ENCODE peak calls at places on chromosomes 6 and 20, in six cellular contexts. One of them, this sample, is unnamed.

GRCh38 chr6:20870493-20870892 is 336.2 kb downstream of the CDKAL1 start:
- DNase-seq in stomach: no peak
- DNase-seq in Caco-2: no peak
- DNase-seq in tibial artery: no peak
- DNase-seq in CD4-positive, CD25-positive, alpha-beta regulatory T cell: no peak
- DNase-seq in GM12878: no peak
- DNase-seq in this sample: no peak

GRCh38 chr6:169986171-169986847 is 234.9 kb downstream of the ERMARD start:
- DNase-seq in stomach: no peak
- DNase-seq in CD4-positive, CD25-positive, alpha-beta regulatory T cell: no peak
- DNase-seq in tibial artery: peak; percentile 55
- DNase-seq in Caco-2: no peak
- DNase-seq in GM12878: no peak
- DNase-seq in this sample: no peak

GRCh38 chr20:46137816-46138215 is 19.7 kb downstream of the CD40 start:
- DNase-seq in stomach: no peak
- DNase-seq in GM12878: no peak
- DNase-seq in tibial artery: no peak
- DNase-seq in CD4-positive, CD25-positive, alpha-beta regulatory T cell: no peak
- DNase-seq in Caco-2: no peak
- DNase-seq in this sample: no peak

GRCh38 chr6:48111575-48111974 is 578 bp upstream of the PTCHD4 start:
- DNase-seq in tibial artery: no peak
- DNase-seq in Caco-2: no peak
- DNase-seq in GM12878: no peak
- DNase-seq in CD4-positive, CD25-positive, alpha-beta regulatory T cell: no peak
- DNase-seq in stomach: no peak
- DNase-seq in this sample: no peak

GRCh38 chr6:50056242-50056641 is 6.5 kb upstream of the DEFB112 start:
- DNase-seq in CD4-positive, CD25-positive, alpha-beta regulatory T cell: no peak
- DNase-seq in GM12878: no peak
- DNase-seq in stomach: no peak
- DNase-seq in Caco-2: no peak
- DNase-seq in tibial artery: no peak
- DNase-seq in this sample: no peak

GRCh38 chr6:50093116-50093937 is 43.6 kb upstream of the DEFB112 start:
- DNase-seq in CD4-positive, CD25-positive, alpha-beta regulatory T cell: no peak
- DNase-seq in GM12878: no peak
- DNase-seq in Caco-2: peak; percentile 5
- DNase-seq in stomach: no peak
- DNase-seq in tibial artery: no peak
- DNase-seq in this sample: no peak

GRCh38 chr6:45922728-45923351 is 92.8 kb downstream of the CLIC5 start:
- DNase-seq in CD4-positive, CD25-positive, alpha-beta regulatory T cell: peak; percentile 10
- DNase-seq in tibial artery: peak; percentile 74
- DNase-seq in GM12878: no peak
- DNase-seq in stomach: peak; percentile 53
- DNase-seq in Caco-2: peak; percentile 64
- DNase-seq in this sample: peak; percentile 66

GRCh38 chr6:40743226-40743625 is 156.1 kb upstream of the LRFN2 start:
- DNase-seq in CD4-positive, CD25-positive, alpha-beta regulatory T cell: no peak
- DNase-seq in Caco-2: no peak
- DNase-seq in GM12878: no peak
- DNase-seq in stomach: no peak
- DNase-seq in tibial artery: no peak
- DNase-seq in this sample: no peak

GRCh38 chr20:24411003-24411402 is 58.4 kb upstream of the SYNDIG1 start:
- DNase-seq in Caco-2: no peak
- DNase-seq in tibial artery: no peak
- DNase-seq in stomach: no peak
- DNase-seq in CD4-positive, CD25-positive, alpha-beta regulatory T cell: no peak
- DNase-seq in GM12878: no peak
- DNase-seq in this sample: no peak

GRCh38 chr6:15359335-15359862 is 113.5 kb downstream of the JARID2 start:
- DNase-seq in stomach: no peak
- DNase-seq in tibial artery: no peak
- DNase-seq in Caco-2: no peak
- DNase-seq in CD4-positive, CD25-positive, alpha-beta regulatory T cell: no peak
- DNase-seq in GM12878: peak; percentile 71
- DNase-seq in this sample: no peak

GRCh38 chr20:58891686-58892125 is 39.2 kb downstream of the GNAS start:
- DNase-seq in stomach: peak; percentile 37
- DNase-seq in Caco-2: peak; percentile 72
- DNase-seq in tibial artery: peak; percentile 74
- DNase-seq in GM12878: no peak
- DNase-seq in CD4-positive, CD25-positive, alpha-beta regulatory T cell: no peak
- DNase-seq in this sample: peak; percentile 47

GRCh38 chr6:148758492-148758891 is 11.7 kb downstream of the UST start:
- DNase-seq in tibial artery: no peak
- DNase-seq in Caco-2: no peak
- DNase-seq in GM12878: peak; percentile 98
- DNase-seq in stomach: no peak
- DNase-seq in CD4-positive, CD25-positive, alpha-beta regulatory T cell: no peak
- DNase-seq in this sample: peak; percentile 45

GRCh38 chr6:107730106-107730505 is 94.0 kb downstream of the SCML4 start:
- DNase-seq in Caco-2: no peak
- DNase-seq in GM12878: no peak
- DNase-seq in stomach: no peak
- DNase-seq in tibial artery: no peak
- DNase-seq in CD4-positive, CD25-positive, alpha-beta regulatory T cell: no peak
- DNase-seq in this sample: no peak

GRCh38 chr6:82248233-82248735 is 740 bp upstream of the IBTK start:
- DNase-seq in GM12878: no peak
- DNase-seq in CD4-positive, CD25-positive, alpha-beta regulatory T cell: no peak
- DNase-seq in tibial artery: no peak
- DNase-seq in stomach: peak; percentile 31
- DNase-seq in Caco-2: peak; percentile 27
- DNase-seq in this sample: no peak

GRCh38 chr6:85756982-85757381 is 114.3 kb upstream of the SYNCRIP start:
- DNase-seq in stomach: no peak
- DNase-seq in GM12878: no peak
- DNase-seq in CD4-positive, CD25-positive, alpha-beta regulatory T cell: no peak
- DNase-seq in Caco-2: no peak
- DNase-seq in tibial artery: no peak
- DNase-seq in this sample: no peak

GRCh38 chr6:16450285-16450684 is 211.9 kb downstream of the GMPR start:
- DNase-seq in tibial artery: no peak
- DNase-seq in Caco-2: no peak
- DNase-seq in CD4-positive, CD25-positive, alpha-beta regulatory T cell: no peak
- DNase-seq in GM12878: no peak
- DNase-seq in stomach: no peak
- DNase-seq in this sample: no peak

GRCh38 chr6:99434702-99435530 is 9.8 kb upstream of the PNISR start:
- DNase-seq in CD4-positive, CD25-positive, alpha-beta regulatory T cell: no peak
- DNase-seq in stomach: no peak
- DNase-seq in GM12878: no peak
- DNase-seq in tibial artery: no peak
- DNase-seq in Caco-2: no peak
- DNase-seq in this sample: no peak

GRCh38 chr6:21270501-21271290 is 322.9 kb upstream of the SOX4 start:
- DNase-seq in stomach: no peak
- DNase-seq in GM12878: no peak
- DNase-seq in CD4-positive, CD25-positive, alpha-beta regulatory T cell: no peak
- DNase-seq in Caco-2: no peak
- DNase-seq in tibial artery: no peak
- DNase-seq in this sample: no peak

GRCh38 chr6:117481278-117481925 is 1.1 kb upstream of the DCBLD1 start:
- DNase-seq in Caco-2: peak; percentile 62
- DNase-seq in tibial artery: peak; percentile 62
- DNase-seq in GM12878: no peak
- DNase-seq in stomach: peak; percentile 28
- DNase-seq in CD4-positive, CD25-positive, alpha-beta regulatory T cell: no peak
- DNase-seq in this sample: peak; percentile 62

GRCh38 chr20:17611290-17611539 is 41.3 kb downstream of the DSTN start:
- DNase-seq in tibial artery: peak; percentile 79
- DNase-seq in Caco-2: no peak
- DNase-seq in stomach: no peak
- DNase-seq in CD4-positive, CD25-positive, alpha-beta regulatory T cell: no peak
- DNase-seq in GM12878: no peak
- DNase-seq in this sample: no peak

GRCh38 chr6:49733680-49734079 is 10.5 kb downstream of the CRISP3 start:
- DNase-seq in stomach: no peak
- DNase-seq in CD4-positive, CD25-positive, alpha-beta regulatory T cell: no peak
- DNase-seq in Caco-2: no peak
- DNase-seq in tibial artery: no peak
- DNase-seq in GM12878: no peak
- DNase-seq in this sample: no peak

GRCh38 chr20:44112456-44112855 is 74.5 kb downstream of the JPH2 start:
- DNase-seq in Caco-2: no peak
- DNase-seq in CD4-positive, CD25-positive, alpha-beta regulatory T cell: no peak
- DNase-seq in tibial artery: no peak
- DNase-seq in stomach: no peak
- DNase-seq in GM12878: no peak
- DNase-seq in this sample: no peak

GRCh38 chr20:48404598-48404997 is 423.2 kb downstream of the PREX1 start:
- DNase-seq in tibial artery: no peak
- DNase-seq in GM12878: no peak
- DNase-seq in CD4-positive, CD25-positive, alpha-beta regulatory T cell: no peak
- DNase-seq in stomach: no peak
- DNase-seq in Caco-2: no peak
- DNase-seq in this sample: no peak

GRCh38 chr6:130945401-130945919 is 117.6 kb downstream of the EPB41L2 start:
- DNase-seq in GM12878: no peak
- DNase-seq in Caco-2: no peak
- DNase-seq in CD4-positive, CD25-positive, alpha-beta regulatory T cell: no peak
- DNase-seq in stomach: no peak
- DNase-seq in tibial artery: no peak
- DNase-seq in this sample: no peak
- H3K4me3 ChIP-seq in GM12878: no peak overlapping the region
- H3K4me3 ChIP-seq in Caco-2: no peak overlapping the region
- H3K4me3 ChIP-seq in CD4-positive, CD25-positive, alpha-beta regulatory T cell: no peak overlapping the region
- H3K4me3 ChIP-seq in stomach: no peak overlapping the region
- H3K4me3 ChIP-seq in tibial artery: no peak overlapping the region
- H3K4me3 ChIP-seq in this sample: no peak overlapping the region

DNA sequence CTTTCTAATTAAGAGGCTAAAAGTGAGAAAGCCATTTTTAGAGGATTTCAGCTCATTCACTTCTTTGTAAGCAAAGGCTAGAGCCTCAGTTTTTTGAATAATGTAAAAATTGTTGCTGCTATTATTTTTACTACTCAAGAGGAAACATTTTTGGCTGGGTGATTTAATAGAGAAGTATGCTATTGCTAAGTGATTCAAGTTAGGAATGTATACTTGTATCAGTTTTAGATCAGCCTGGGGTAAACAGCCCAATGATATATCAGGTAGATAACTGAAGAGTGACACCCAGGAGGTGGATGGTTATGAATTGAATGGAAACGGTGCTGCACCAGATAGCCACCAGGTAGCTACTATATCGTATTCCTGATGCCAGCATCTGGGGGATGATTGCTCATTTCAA is 9.2 kb downstream of the QKI start:
- DNase-seq in tibial artery: no peak
- DNase-seq in stomach: no peak
- DNase-seq in GM12878: no peak
- DNase-seq in Caco-2: no peak
- DNase-seq in CD4-positive, CD25-positive, alpha-beta regulatory T cell: no peak
- DNase-seq in this sample: no peak
- H3K4me1 ChIP-seq in tibial artery: no peaks in the 10 kb centered on the region
- H3K4me1 ChIP-seq in stomach: peaks cover 33% of the 10 kb centered on the region
- H3K4me1 ChIP-seq in GM12878: peaks cover 3% of the 10 kb centered on the region
- H3K4me1 ChIP-seq in Caco-2: peaks cover 26% of the 10 kb centered on the region
- H3K4me1 ChIP-seq in CD4-positive, CD25-positive, alpha-beta regulatory T cell: no peaks in the 10 kb centered on the region
- H3K4me1 ChIP-seq in this sample: peaks cover 11% of the 10 kb centered on the region

DNA sequence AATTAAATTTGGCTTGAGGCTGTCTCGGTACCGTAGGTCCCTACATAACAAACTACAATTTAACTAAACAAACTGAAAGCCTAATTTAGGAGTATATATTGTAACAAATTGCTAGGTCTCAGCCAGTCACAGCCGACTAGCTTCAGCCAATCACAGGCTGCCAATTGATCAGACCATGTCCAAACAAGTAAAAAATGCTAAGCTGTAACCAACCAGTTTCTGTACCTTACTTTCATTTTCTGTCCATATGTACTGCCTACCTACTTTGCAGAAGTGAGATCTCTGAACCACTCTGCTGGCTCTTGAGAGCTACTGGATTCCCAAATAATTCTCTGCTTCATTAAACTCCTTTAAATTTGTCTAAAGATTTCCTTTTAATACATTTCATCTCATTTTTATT is 648.0 kb upstream of the GJE1 start:
- DNase-seq in CD4-positive, CD25-positive, alpha-beta regulatory T cell: no peak
- DNase-seq in GM12878: peak; percentile 66
- DNase-seq in stomach: no peak
- DNase-seq in Caco-2: no peak
- DNase-seq in tibial artery: no peak
- DNase-seq in this sample: no peak
- H3K4me3 ChIP-seq in CD4-positive, CD25-positive, alpha-beta regulatory T cell: peak overlapping the region; percentile 60
- H3K4me3 ChIP-seq in GM12878: peak overlapping the region; percentile 20
- H3K4me3 ChIP-seq in stomach: no peak overlapping the region
- H3K4me3 ChIP-seq in Caco-2: no peak overlapping the region
- H3K4me3 ChIP-seq in tibial artery: no peak overlapping the region
- H3K4me3 ChIP-seq in this sample: no peak overlapping the region

DNA sequence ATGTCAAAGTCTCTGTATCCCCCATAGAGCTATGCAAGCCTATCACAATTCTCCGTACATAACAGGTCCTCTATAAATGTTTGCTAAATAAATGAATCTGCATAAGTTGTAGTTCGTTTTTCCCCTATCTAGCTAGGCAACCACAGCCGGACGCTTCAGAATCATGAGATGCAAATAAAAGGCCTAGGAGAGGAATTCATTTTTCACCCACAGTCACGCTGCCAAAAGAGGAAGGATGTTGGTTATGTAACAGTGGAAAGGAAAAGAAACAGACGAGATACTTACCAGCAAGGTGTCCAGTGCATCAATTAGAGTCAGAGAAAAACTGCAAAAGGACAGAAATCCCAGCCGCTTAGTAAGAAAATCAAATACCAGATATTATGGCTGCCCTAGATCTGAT is 2.4 kb downstream of the EDEM2 start:
- DNase-seq in tibial artery: no peak
- DNase-seq in Caco-2: no peak
- DNase-seq in stomach: no peak
- DNase-seq in GM12878: peak; percentile 36
- DNase-seq in CD4-positive, CD25-positive, alpha-beta regulatory T cell: no peak
- DNase-seq in this sample: no peak
- H3K4me1 ChIP-seq in tibial artery: no peaks in the 10 kb centered on the region
- H3K4me1 ChIP-seq in Caco-2: peaks cover 20% of the 10 kb centered on the region
- H3K4me1 ChIP-seq in stomach: peaks cover 35% of the 10 kb centered on the region
- H3K4me1 ChIP-seq in GM12878: peaks cover 13% of the 10 kb centered on the region
- H3K4me1 ChIP-seq in CD4-positive, CD25-positive, alpha-beta regulatory T cell: peaks cover 29% of the 10 kb centered on the region
- H3K4me1 ChIP-seq in this sample: peaks cover 4% of the 10 kb centered on the region

GRCh38 chr6:19691465-19692167 is 145.6 kb upstream of the ID4 start:
- DNase-seq in Caco-2: no peak
- DNase-seq in GM12878: no peak
- DNase-seq in tibial artery: peak; percentile 66
- DNase-seq in CD4-positive, CD25-positive, alpha-beta regulatory T cell: no peak
- DNase-seq in stomach: no peak
- DNase-seq in this sample: no peak
- H3K4me3 ChIP-seq in Caco-2: no peak overlapping the region
- H3K4me3 ChIP-seq in GM12878: no peak overlapping the region
- H3K4me3 ChIP-seq in tibial artery: peak overlapping the region; percentile 61
- H3K4me3 ChIP-seq in CD4-positive, CD25-positive, alpha-beta regulatory T cell: no peak overlapping the region
- H3K4me3 ChIP-seq in stomach: peak overlapping the region; percentile 45
- H3K4me3 ChIP-seq in this sample: no peak overlapping the region

This sample was measured in mucosa of descending colon.